ENCODE peak calls at places on chromosome 11, in four cellular contexts. T, I, L and U are unnamed samples.
A peak's percentile ranks its signal among the peaks of the same experiment; 100 is the strongest.

GRCh38 chr11:34745209-34745608 is 124.3 kb downstream of the EHF start:
- DNase-seq in T (no peak), I (no peak), L (no peak), U (no peak)

GRCh38 chr11:2743427-2744110 is 43.8 kb upstream of the KCNQ1OT1 start:
- DNase-seq in T (no peak), I (peak; percentile 20), L (no peak), U (peak; percentile 48)

GRCh38 chr11:75342231-75342918 is 9.1 kb downstream of the ARRB1 start:
- DNase-seq in T (no peak), I (no peak), L (no peak), U (no peak)

GRCh38 chr11:10114593-10115404 is 179.2 kb downstream of the SBF2 start:
- DNase-seq in T (no peak), I (no peak), L (no peak), U (no peak)

GRCh38 chr11:76686261-76687079 is 15.9 kb upstream of the LRRC32 start:
- DNase-seq in T (no peak), I (no peak), L (no peak), U (no peak)

GRCh38 chr11:75968021-75968685 is 153.1 kb downstream of the UVRAG start:
- DNase-seq in T (no peak), I (no peak), L (no peak), U (no peak)

GRCh38 chr11:20913113-20913512 is 243.7 kb downstream of the NELL1 start:
- DNase-seq in T (no peak), I (no peak), L (no peak), U (no peak)

GRCh38 chr11:84905411-84905810 is 721.7 kb downstream of the DLG2 start:
- DNase-seq in T (no peak), I (no peak), L (no peak), U (no peak)

GRCh38 chr11:65210361-65210731 is 28.6 kb downstream of the CAPN1 start:
- DNase-seq in T (no peak), I (no peak), L (no peak), U (peak; percentile 57)